ENCODE peak calls at places on chromosomes 5 and 9, in seven cellular contexts. T is NCI-H2171 treated with DMSO at 0.1 percent for 48 hours; H is smooth muscle cell of the brain vasculature; M is glutamatergic neuron; V is tibial artery; U is B cell; Q is stimulated activated CD8-positive, alpha-beta memory T cell treated with anti-CD3 and anti-CD28 coated beads, Interleukin-4, amount 100 ng/mL, for 24 hours. F is an unnamed sample.

GRCh38 chr5:159456722-159457462 is 126.6 kb upstream of the IL12B start:
- DNase-seq in M (no peak), Q (peak), H (no peak), T (no peak), V (no peak), U (peak), F (no peak)

GRCh38 chr5:61386062-61386800 is 54.2 kb downstream of the ZSWIM6 start:
- DNase-seq in H (no peak), T (no peak), V (no peak), U (no peak), Q (no peak), M (no peak), F (peak)

GRCh38 chr9:14314424-14314928 is 535 bp upstream of the NFIB start:
- DNase-seq in M (no peak), H (peak), T (peak), Q (no peak), V (peak), U (no peak), F (peak)

GRCh38 chr5:119289413-119289812 is 66.4 kb upstream of the TNFAIP8 start:
- DNase-seq in M (no peak), Q (no peak), U (peak), T (no peak), H (no peak), V (no peak), F (no peak)

GRCh38 chr9:75168270-75169185 is 80.2 kb downstream of the OSTF1 start:
- DNase-seq in M (no peak), V (no peak), H (no peak), Q (no peak), T (no peak), U (no peak), F (no peak)

GRCh38 chr5:133423031-133423617 is 189.2 kb downstream of the FSTL4 start:
- DNase-seq in V (no peak), H (no peak), Q (no peak), T (no peak), M (no peak), U (no peak), F (no peak)

GRCh38 chr9:113376634-113377531 is at the start of gene HDHD3:
- DNase-seq in V (peak), M (peak), H (peak), U (peak), T (peak), Q (peak), F (peak)

GRCh38 chr5:36078430-36078829 is 11.7 kb upstream of the UGT3A2 start:
- DNase-seq in M (no peak), V (no peak), T (peak), Q (no peak), H (no peak), U (no peak), F (peak)

F was measured in NCI-H69.